ENCODE peak calls at places on chromosomes 16 and 17, in four cellular contexts. V, W, H and M are unnamed samples.

GRCh38 chr17:62309381-62309780 is 71.0 kb upstream of the EFCAB3 start:
- DNase-seq in V (no peak), W (no peak), H (no peak), M (no peak)

GRCh38 chr17:74605361-74605760 is 13.3 kb upstream of the CD300LD start:
- DNase-seq in V (no peak), W (no peak), H (no peak), M (no peak)

GRCh38 chr16:74608944-74609343 is 2.0 kb upstream of the GLG1 start:
- DNase-seq in V (no peak), W (no peak), H (no peak), M (no peak)

GRCh38 chr16:11020792-11021440 is 76.6 kb downstream of the CLEC16A start:
- DNase-seq in V (no peak), W (no peak), H (no peak), M (no peak)

GRCh38 chr16:5736209-5736608 is 638.6 kb upstream of the EEF2KMT start:
- DNase-seq in V (no peak), W (no peak), H (no peak), M (no peak)

GRCh38 chr17:41322264-41322902 is 6.9 kb upstream of the KRTAP17-1 start:
- DNase-seq in V (peak; percentile 33), W (peak; percentile 58), H (no peak), M (no peak)

GRCh38 chr17:55420776-55421178 is 858 bp downstream of the MMD start:
- DNase-seq in V (peak; percentile 31), W (no peak), H (peak; percentile 20), M (peak; percentile 17)

GRCh38 chr17:2111691-2112090 is 56.8 kb downstream of the HIC1 start:
- DNase-seq in V (no peak), W (no peak), H (no peak), M (no peak)

GRCh38 chr17:32161506-32162365 is 19.4 kb downstream of the RHOT1 start:
- DNase-seq in V (no peak), W (no peak), H (no peak), M (no peak)

GRCh38 chr16:85615014-85615851 is 2.1 kb downstream of the GSE1 start:
- DNase-seq in V (no peak), W (no peak), H (peak; percentile 66), M (no peak)

GRCh38 chr17:52064791-52065211 is 93.7 kb downstream of the CA10 start:
- DNase-seq in V (no peak), W (no peak), H (no peak), M (no peak)

GRCh38 chr16:67723151-67723915 is 4.2 kb upstream of the GFOD2 start:
- DNase-seq in V (no peak), W (no peak), H (no peak), M (no peak)

GRCh38 chr16:46885960-46886763 is 2.0 kb downstream of the GPT2 start:
- DNase-seq in V (peak; percentile 4), W (no peak), H (no peak), M (no peak)

GRCh38 chr17:50847566-50847965 is 12.2 kb downstream of the WFIKKN2 start:
- DNase-seq in V (no peak), W (no peak), H (no peak), M (no peak)

GRCh38 chr17:32297860-32298259 is 32.2 kb downstream of the RHBDL3 start:
- DNase-seq in V (no peak), W (no peak), H (no peak), M (no peak)

GRCh38 chr16:2473425-2473926 is 1.5 kb upstream of the TBC1D24 start:
- DNase-seq in V (peak; percentile 53), W (no peak), H (no peak), M (no peak)

GRCh38 chr17:77609553-77610517 is 348.7 kb upstream of the TNRC6C start:
- DNase-seq in V (no peak), W (peak; percentile 82), H (peak; percentile 47), M (peak; percentile 29)

GRCh38 chr16:15924996-15925395 is 24.4 kb upstream of the ABCC1 start:
- DNase-seq in V (no peak), W (no peak), H (no peak), M (no peak)

GRCh38 chr16:3147046-3147756 is 12.4 kb downstream of the ZNF213 start:
- DNase-seq in V (no peak), W (no peak), H (no peak), M (no peak)

GRCh38 chr16:67258160-67258835 is 9.5 kb downstream of the SLC9A5 start:
- DNase-seq in V (no peak), W (no peak), H (no peak), M (no peak)

GRCh38 chr16:64586756-64587155 is 535.1 kb downstream of the CDH11 start:
- DNase-seq in V (no peak), W (no peak), H (no peak), M (no peak)

GRCh38 chr17:17883801-17884200 is 47.0 kb upstream of the SREBF1 start:
- DNase-seq in V (no peak), W (no peak), H (no peak), M (no peak)

GRCh38 chr17:40914456-40914855 is 23.0 kb downstream of the KRT23 start:
- DNase-seq in V (no peak), W (no peak), H (no peak), M (no peak)

GRCh38 chr16:12411521-12411920 is 392.2 kb downstream of the CPPED1 start:
- DNase-seq in V (no peak), W (no peak), H (no peak), M (no peak)

GRCh38 chr17:42928714-42929496 is 28.3 kb downstream of the G6PC1 start:
- DNase-seq in V (peak; percentile 53), W (peak; percentile 75), H (peak; percentile 25), M (no peak)

GRCh38 chr16:57265850-57266530 is 18.5 kb downstream of the PLLP start:
- DNase-seq in V (no peak), W (no peak), H (no peak), M (no peak)

GRCh38 chr16:68272501-68273209 is 8.3 kb downstream of the SLC7A6 start:
- DNase-seq in V (no peak), W (peak; percentile 91), H (no peak), M (no peak)

GRCh38 chr16:67922221-67922620 is 9.4 kb downstream of the CTRL start:
- DNase-seq in V (peak; percentile 27), W (no peak), H (no peak), M (no peak)

GRCh38 chr16:55487048-55487803 is 8.2 kb downstream of the MMP2 start:
- DNase-seq in V (no peak), W (no peak), H (no peak), M (no peak)

GRCh38 chr17:41168121-41168520 is at the start of gene KRTAP4-3:
- DNase-seq in V (no peak), W (no peak), H (no peak), M (no peak)

GRCh38 chr16:4293181-4293716 is 20.4 kb upstream of the TFAP4 start:
- DNase-seq in V (no peak), W (no peak), H (no peak), M (no peak)

GRCh38 chr16:87556941-87557459 is 45.3 kb upstream of the JPH3 start:
- DNase-seq in V (no peak), W (no peak), H (no peak), M (no peak)

GRCh38 chr16:29994613-29995329 is 646 bp downstream of the HIRIP3 start:
- DNase-seq in V (no peak), W (no peak), H (peak; percentile 67), M (no peak)

GRCh38 chr17:63741251-63742049 is at the start of gene STRADA:
- DNase-seq in V (peak; percentile 99), W (peak; percentile 99), H (peak; percentile 99), M (peak; percentile 97)

GRCh38 chr17:49783051-49783715 is 5.3 kb upstream of the KAT7 start:
- DNase-seq in V (no peak), W (no peak), H (no peak), M (no peak)

GRCh38 chr17:30203471-30203981 is 32.0 kb downstream of the SLC6A4 start:
- DNase-seq in V (no peak), W (no peak), H (no peak), M (no peak)

GRCh38 chr16:49351119-49351518 is 22.5 kb upstream of the C16orf78 start:
- DNase-seq in V (no peak), W (no peak), H (no peak), M (no peak)

GRCh38 chr16:50473375-50473945 is 74.7 kb upstream of the NKD1 start:
- DNase-seq in V (no peak), W (no peak), H (no peak), M (no peak)